ENCODE peak calls at places on chromosomes 6 and 20, in six cellular contexts. E, J, V, O, A and R are unnamed samples. For H3K4me1, the result is how much of the 10 kb centered on the place peaks cover.

GRCh38 chr6:39835856-39836442 is 43.8 kb downstream of the DAAM2 start:
- DNase-seq in V (peak), E (peak), O (no peak), A (no peak), J (no peak), R (peak)

GRCh38 chr6:56346958-56347357 is 99.6 kb upstream of the COL21A1 start:
- DNase-seq in J (no peak), V (no peak), A (no peak), O (no peak), E (peak), R (no peak)

GRCh38 chr6:27294409-27294808 is 17.7 kb downstream of the POM121L2 start:
- DNase-seq in E (no peak), A (no peak), O (no peak), V (no peak), J (peak), R (no peak)

GRCh38 chr6:125002090-125002741 is 40.0 kb downstream of the RNF217 start:
- DNase-seq in A (no peak), O (no peak), V (peak), E (no peak), J (no peak), R (peak)

GRCh38 chr20:47929368-47930115 is 144.3 kb upstream of the SULF2 start:
- DNase-seq in O (no peak), A (no peak), E (peak), J (peak), V (peak), R (peak)

GRCh38 chr6:11869656-11870340 is 91.2 kb upstream of the ADTRP start:
- DNase-seq in O (no peak), E (peak), A (no peak), J (peak), V (peak), R (peak)

GRCh38 chr6:130997061-130997753 is 65.8 kb downstream of the EPB41L2 start:
- DNase-seq in A (no peak), E (peak), O (no peak), V (peak), J (no peak), R (peak)

GRCh38 chr6:29965873-29966601 is 23.7 kb downstream of the HLA-A start:
- DNase-seq in A (peak), E (peak), O (peak), V (peak), J (peak), R (peak)

GRCh38 chr20:15759546-15760216 is 813.6 kb downstream of the KIF16B start:
- DNase-seq in O (no peak), J (peak), V (no peak), A (no peak), E (peak), R (peak)

GRCh38 chr20:55714082-55714481 is 291.2 kb downstream of the CBLN4 start:
- DNase-seq in V (no peak), A (no peak), J (no peak), E (no peak), O (no peak), R (no peak)

GRCh38 chr6:42742116-42742894 is 3.6 kb downstream of the TBCC start:
- DNase-seq in A (peak), J (peak), O (peak), E (peak), V (peak), R (no peak)

GRCh38 chr20:48826883-48827771 is 672 bp downstream of the PREX1 start:
- DNase-seq in O (no peak), A (no peak), V (no peak), E (peak), J (peak), R (peak)

GRCh38 chr20:57384953-57385761 is 6.0 kb upstream of the RBM38 start:
- DNase-seq in A (no peak), E (no peak), J (no peak), O (no peak), V (no peak), R (no peak)

GRCh38 chr6:2630362-2630761 is 120.4 kb downstream of the MYLK4 start:
- DNase-seq in E (peak), A (peak), O (no peak), J (peak), V (peak), R (peak)

GRCh38 chr6:117829594-117830319 is 77.3 kb upstream of the SLC35F1 start:
- DNase-seq in A (no peak), V (peak), E (peak), O (peak), J (peak), R (peak)

GRCh38 chr20:13290724-13291123 is 69.7 kb downstream of the ISM1 start:
- DNase-seq in E (no peak), A (no peak), J (no peak), O (no peak), V (no peak), R (no peak)

GRCh38 chr6:135458051-135458450 is 39.5 kb downstream of the AHI1 start:
- DNase-seq in J (no peak), V (no peak), A (no peak), E (peak), O (no peak), R (no peak)

GRCh38 chr20:56801991-56802740 is 173.1 kb downstream of the TFAP2C start:
- DNase-seq in J (peak), E (peak), V (peak), O (no peak), A (no peak), R (peak)

GRCh38 chr6:81450180-81450579 is 302.3 kb downstream of the TENT5A start:
- DNase-seq in J (peak), O (no peak), V (peak), A (no peak), E (peak), R (peak)

GRCh38 chr20:29427201-29428060 is 1830.0 kb upstream of the DEFB115 start:
- DNase-seq in O (no peak), J (no peak), A (no peak), V (no peak), E (no peak), R (no peak)

GRCh38 chr6:128327890-128328289 is 192.5 kb downstream of the PTPRK start:
- DNase-seq in V (peak), O (peak), E (peak), A (no peak), J (peak), R (peak)

GRCh38 chr6:15410752-15411151 is 164.9 kb downstream of the JARID2 start:
- DNase-seq in E (no peak), V (no peak), J (no peak), O (no peak), A (no peak), R (no peak)

GRCh38 chr20:22672191-22672590 is 87.8 kb upstream of the FOXA2 start:
- DNase-seq in V (no peak), E (no peak), A (no peak), O (no peak), J (no peak), R (no peak)

GRCh38 chr6:167827588-167828324 is 1.0 kb downstream of the AFDN start:
- DNase-seq in E (peak), A (peak), J (peak), O (peak), V (peak), R (peak)

GRCh38 chr20:41533537-41534136 is 84.5 kb downstream of the CHD6 start:
- DNase-seq in V (no peak), J (no peak), A (no peak), E (no peak), O (no peak), R (no peak)

GRCh38 chr20:20463933-20464374 is 96.0 kb downstream of the INSM1 start:
- DNase-seq in A (no peak), V (no peak), J (no peak), E (peak), O (peak), R (no peak)

GRCh38 chr20:51563597-51564332 is 21.2 kb upstream of the NFATC2 start:
- DNase-seq in A (peak), V (peak), O (no peak), J (peak), E (peak), R (peak)

GRCh38 chr6:132888701-132889100 is 74.3 kb downstream of the RPS12 start:
- DNase-seq in E (peak), J (peak), A (no peak), V (peak), O (no peak), R (peak)

GRCh38 chr6:11163932-11164331 is 52.4 kb upstream of the ERVFRD-1 start:
- DNase-seq in J (no peak), O (no peak), V (no peak), E (no peak), A (no peak), R (no peak)

GRCh38 chr20:51506527-51507356 is 35.8 kb downstream of the NFATC2 start:
- DNase-seq in J (no peak), O (no peak), V (no peak), E (no peak), A (no peak), R (no peak)

GRCh38 chr6:2799936-2800527 is 34.8 kb downstream of the WRNIP1 start:
- DNase-seq in A (no peak), E (no peak), V (no peak), J (no peak), O (no peak), R (no peak)

GRCh38 chr6:156560476-156560875 is 216.7 kb upstream of the ARID1B start:
- DNase-seq in J (no peak), V (no peak), O (no peak), E (no peak), A (no peak), R (no peak)

GRCh38 chr6:87714093-87714809 is 12.2 kb upstream of the AKIRIN2 start:
- DNase-seq in V (peak), O (peak), E (peak), A (no peak), J (peak), R (peak)

GRCh38 chr6:101445527-101445926 is 52.0 kb downstream of the GRIK2 start:
- DNase-seq in O (no peak), E (peak), J (peak), V (peak), A (no peak), R (peak)

GRCh38 chr6:21885532-21886089 is 292.1 kb downstream of the SOX4 start:
- DNase-seq in E (peak), J (peak), O (peak), V (peak), A (no peak), R (peak)

GRCh38 chr20:37986873-37987601 is 46.2 kb downstream of the TTI1 start:
- DNase-seq in E (peak), J (peak), A (no peak), O (no peak), V (peak), R (peak)
- H3K4me1 ChIP-seq in E (under half), J (half or more), A (under half), O (under half), V (under half), R (under half)

DNA sequence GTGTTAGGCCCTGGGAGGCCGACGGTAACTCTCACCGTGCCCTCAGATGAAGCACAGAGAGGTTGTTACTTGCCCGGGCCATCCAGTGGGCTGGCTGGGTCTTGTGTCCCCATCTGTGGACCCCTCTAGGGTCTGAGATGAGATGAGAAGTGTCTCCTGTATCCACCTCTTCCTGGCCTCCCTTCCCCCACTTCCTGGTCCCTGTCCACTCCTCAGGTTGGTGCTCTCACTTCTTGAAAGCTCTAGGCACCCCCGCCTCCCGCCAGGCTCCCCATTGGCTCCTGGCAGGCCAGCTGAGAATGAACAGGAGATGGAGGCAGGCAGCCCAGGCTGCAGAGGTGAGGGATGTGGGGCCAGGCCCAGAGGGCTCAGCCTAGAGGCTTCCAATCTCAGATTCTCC is 1.5 kb downstream of the MMP24OS start:
- DNase-seq in J (no peak), E (peak), V (no peak), O (no peak), A (no peak), R (no peak)
- H3K4me3 ChIP-seq in J (peak), E (peak), V (peak), O (peak), A (peak), R (peak)

GRCh38 chr6:106085984-106086832 is at the start of gene PRDM1:
- DNase-seq in O (peak), E (peak), A (peak), V (peak), J (peak), R (peak)

GRCh38 chr6:106084973-106085686 is 1.0 kb upstream of the PRDM1 start:
- DNase-seq in J (peak), O (no peak), A (no peak), V (peak), E (peak), R (peak)

GRCh38 chr6:106084106-106084963 is 1.8 kb upstream of the PRDM1 start:
- DNase-seq in A (peak), E (peak), J (peak), V (peak), O (peak), R (peak)

GRCh38 chr6:106083618-106084017 is 2.5 kb upstream of the PRDM1 start:
- DNase-seq in A (no peak), J (no peak), O (no peak), V (no peak), E (peak), R (peak)

GRCh38 chr6:106085687-106085983 is 501 bp upstream of the PRDM1 start:
- DNase-seq in A (no peak), J (no peak), E (peak), V (no peak), O (no peak), R (peak)
- H3K9ac ChIP-seq in A (no peak), J (peak), E (peak), V (peak), O (peak), R (peak)

GRCh38 chr6:158207452-158207788 is 39.3 kb downstream of the GTF2H5 start:
- DNase-seq in A (no peak), O (no peak), J (peak), E (peak), V (peak), R (peak)

GRCh38 chr6:158206740-158207451 is 38.7 kb downstream of the GTF2H5 start:
- DNase-seq in V (no peak), J (no peak), A (no peak), E (no peak), O (no peak), R (peak)

GRCh38 chr6:158213925-158214674 is 46.0 kb downstream of the GTF2H5 start:
- DNase-seq in E (peak), A (peak), V (peak), O (peak), J (peak), R (peak)

GRCh38 chr6:158208226-158208807 is 40.2 kb downstream of the GTF2H5 start:
- DNase-seq in A (no peak), O (no peak), V (no peak), J (no peak), E (no peak), R (no peak)

DNA sequence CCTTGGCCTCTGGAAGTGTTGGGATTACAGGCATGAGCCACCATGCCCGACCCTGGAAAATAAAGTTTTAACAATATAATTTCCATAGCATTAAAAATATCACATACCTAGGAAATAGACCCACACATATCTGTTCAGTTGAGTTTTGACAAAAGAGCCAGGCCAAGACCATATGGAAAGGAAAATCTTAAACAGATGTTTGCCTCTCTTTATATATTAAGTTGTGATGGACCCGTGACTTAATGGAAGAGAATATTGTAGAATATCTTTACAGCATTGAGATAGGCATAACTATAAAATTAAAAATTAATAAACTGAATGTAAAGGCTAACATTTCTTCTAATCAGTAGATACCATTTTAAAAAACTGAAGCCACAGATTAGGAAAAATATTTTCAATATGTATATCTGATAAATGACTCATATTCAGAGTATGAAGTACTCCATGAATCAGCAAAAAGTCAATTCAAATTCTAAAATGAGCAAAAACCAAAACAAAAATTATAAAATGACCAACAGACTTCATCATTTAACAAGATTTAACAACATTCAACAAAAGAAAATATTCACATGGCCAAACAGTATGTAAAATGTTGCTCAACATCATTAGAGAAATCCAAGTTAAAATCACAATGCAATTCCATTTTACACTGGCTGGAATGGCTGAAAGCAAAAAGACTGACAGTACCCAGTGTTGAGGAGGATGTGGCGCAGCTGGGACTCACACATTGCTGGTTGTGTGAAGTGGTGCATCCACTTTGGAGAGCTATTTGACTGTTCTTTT is 43.3 kb downstream of the GTF2H5 start:
- DNase-seq in E (peak), J (peak), A (no peak), V (peak), O (no peak), R (peak)
- H3K4me1 ChIP-seq in E (under half), J (under half), A (under half), V (under half), O (under half), R (under half)

GRCh38 chr6:112881828-112882227 is 534.7 kb downstream of the RFPL4B start:
- DNase-seq in V (peak), O (no peak), J (no peak), A (no peak), E (peak), R (peak)

GRCh38 chr6:112883095-112883494 is 536.0 kb downstream of the RFPL4B start:
- DNase-seq in J (peak), V (peak), O (no peak), A (no peak), E (peak), R (no peak)

GRCh38 chr6:112882381-112882780 is 535.3 kb downstream of the RFPL4B start:
- DNase-seq in O (no peak), E (no peak), J (no peak), A (no peak), V (no peak), R (peak)

GRCh38 chr6:112879920-112880413 is 532.8 kb downstream of the RFPL4B start:
- DNase-seq in E (no peak), J (no peak), A (peak), V (no peak), O (peak), R (no peak)

DNA sequence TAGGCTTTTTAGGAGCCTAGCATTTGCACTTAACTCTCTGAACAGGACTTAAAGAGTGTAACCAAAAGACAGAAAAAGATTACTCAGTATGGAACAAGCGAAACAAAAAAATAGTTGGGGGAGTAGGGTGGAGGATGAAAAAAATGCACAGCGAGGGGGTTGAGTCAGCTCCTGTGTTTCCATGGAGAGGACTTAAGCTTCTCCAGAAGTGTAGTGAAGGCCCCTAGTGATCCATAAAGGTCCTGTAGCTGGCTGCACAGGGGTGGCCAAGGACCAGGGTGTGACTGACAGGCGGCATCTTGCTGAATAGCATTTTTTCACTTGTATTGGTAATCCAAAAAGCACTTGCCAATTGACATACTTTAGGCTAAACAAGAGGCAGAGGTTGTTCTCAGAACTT is 533.9 kb downstream of the RFPL4B start:
- DNase-seq in E (peak), O (no peak), A (peak), V (peak), J (no peak), R (peak)
- H3K4me3 ChIP-seq in E (no peak), O (no peak), A (peak), V (no peak), J (no peak), R (no peak)

GRCh38 chr6:121620002-121620740 is 184.7 kb downstream of the GJA1 start:
- DNase-seq in O (no peak), E (no peak), V (no peak), A (no peak), J (no peak), R (no peak)

GRCh38 chr6:121616411-121616810 is 181.0 kb downstream of the GJA1 start:
- DNase-seq in E (no peak), A (no peak), J (no peak), V (no peak), O (no peak), R (no peak)

GRCh38 chr6:121615493-121615892 is 180.0 kb downstream of the GJA1 start:
- DNase-seq in E (no peak), J (peak), O (no peak), A (peak), V (no peak), R (no peak)

GRCh38 chr6:121617388-121617787 is 181.9 kb downstream of the GJA1 start:
- DNase-seq in O (no peak), A (no peak), E (no peak), J (no peak), V (no peak), R (no peak)

DNA sequence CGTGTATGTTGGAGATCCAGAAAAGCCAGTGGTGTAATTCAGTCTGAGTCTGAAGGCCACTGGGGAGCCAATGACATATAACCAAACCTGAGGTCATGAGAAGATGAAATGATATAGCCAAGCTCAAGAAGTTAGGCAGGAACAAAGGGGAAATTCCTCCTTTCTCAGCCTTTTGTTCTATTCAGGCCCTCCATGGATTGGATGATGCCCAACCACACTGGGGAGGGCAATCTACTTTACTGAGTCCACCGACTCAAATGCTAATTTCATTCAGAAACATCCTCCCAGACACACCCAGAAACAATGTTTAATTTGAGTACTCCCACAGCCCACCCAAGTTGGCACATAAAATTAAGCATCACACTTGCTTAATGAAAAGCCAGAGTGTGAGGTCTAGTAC is 183.6 kb downstream of the GJA1 start:
- DNase-seq in J (no peak), O (no peak), V (no peak), A (no peak), E (no peak), R (no peak)
- H3K9ac ChIP-seq in J (no peak), O (no peak), V (no peak), A (no peak), E (no peak), R (no peak)